ENCODE peak calls at places on chromosomes 1 and 21, in eight cellular contexts. R is uterus, U is GM12864, A is choroid plexus epithelial cell, D is AG09309, Q is tibial artery, X is B cell, T is WTC11. G is an unnamed sample.

GRCh38 chr1:88179943-88180342 is 504.1 kb upstream of the PKN2 start:
- DNase-seq in R (no peak), U (no peak), A (no peak), D (no peak), Q (no peak), X (no peak), T (no peak), G (no peak)

GRCh38 chr1:70034403-70034802 is 171.0 kb downstream of the LRRC40 start:
- DNase-seq in R (no peak), U (no peak), A (peak), D (peak), Q (no peak), X (no peak), T (peak), G (no peak)

GRCh38 chr1:94672001-94672400 is 130.4 kb upstream of the F3 start:
- DNase-seq in R (no peak), U (no peak), A (no peak), D (no peak), Q (no peak), X (no peak), T (no peak), G (no peak)

GRCh38 chr1:55195523-55196233 is 19.5 kb downstream of the USP24 start:
- DNase-seq in R (no peak), U (no peak), A (peak), D (peak), Q (no peak), X (no peak), T (no peak), G (no peak)

GRCh38 chr1:215479567-215479966 is 87.5 kb upstream of the KCTD3 start:
- DNase-seq in R (no peak), U (no peak), A (no peak), D (no peak), Q (no peak), X (no peak), T (no peak), G (no peak)

GRCh38 chr1:54811739-54812655 is 10.9 kb upstream of the TTC22 start:
- DNase-seq in R (no peak), U (no peak), A (no peak), D (no peak), Q (no peak), X (no peak), T (no peak), G (no peak)

GRCh38 chr1:96698332-96698983 is 23.1 kb upstream of the PTBP2 start:
- DNase-seq in R (no peak), U (no peak), A (peak), D (no peak), Q (no peak), X (no peak), T (no peak), G (no peak)

GRCh38 chr1:162720996-162721395 is 69.5 kb upstream of the HSD17B7 start:
- DNase-seq in R (no peak), U (no peak), A (no peak), D (no peak), Q (no peak), X (no peak), T (no peak), G (no peak)

GRCh38 chr1:2800664-2801045 is 838 bp downstream of the TTC34 start:
- DNase-seq in R (no peak), U (no peak), A (no peak), D (no peak), Q (no peak), X (no peak), T (peak), G (no peak)

GRCh38 chr1:28416509-28417194 is 47.1 kb downstream of the PHACTR4 start:
- DNase-seq in R (no peak), U (no peak), A (no peak), D (no peak), Q (no peak), X (no peak), T (no peak), G (no peak)

GRCh38 chr1:242454262-242455051 is 70.0 kb downstream of the PLD5 start:
- DNase-seq in R (no peak), U (no peak), A (peak), D (peak), Q (no peak), X (peak), T (no peak), G (peak)

GRCh38 chr1:198741744-198742143 is 102.9 kb downstream of the PTPRC start:
- DNase-seq in R (no peak), U (no peak), A (peak), D (no peak), Q (no peak), X (no peak), T (peak), G (no peak)

GRCh38 chr1:67534627-67535065 is 104.4 kb upstream of the SERBP1 start:
- DNase-seq in R (no peak), U (no peak), A (peak), D (no peak), Q (no peak), X (no peak), T (no peak), G (no peak)

GRCh38 chr1:216186816-216187215 is 236.4 kb downstream of the USH2A start:
- DNase-seq in R (no peak), U (no peak), A (peak), D (no peak), Q (no peak), X (no peak), T (no peak), G (no peak)

GRCh38 chr1:197868751-197869501 is 33.5 kb upstream of the C1orf53 start:
- DNase-seq in R (no peak), U (peak), A (peak), D (peak), Q (no peak), X (peak), T (peak), G (no peak)

GRCh38 chr21:32329331-32329730 is 30.7 kb downstream of the MRAP start:
- DNase-seq in R (peak), U (no peak), A (no peak), D (no peak), Q (peak), X (no peak), T (no peak), G (no peak)

GRCh38 chr1:26831546-26832248 is 5.2 kb downstream of the ZDHHC18 start:
- DNase-seq in R (no peak), U (no peak), A (peak), D (no peak), Q (no peak), X (no peak), T (no peak), G (no peak)

GRCh38 chr1:26832249-26832960 is 5.9 kb downstream of the ZDHHC18 start:
- DNase-seq in R (no peak), U (no peak), A (no peak), D (no peak), Q (no peak), X (no peak), T (no peak), G (no peak)

GRCh38 chr1:26831059-26831458 is 4.6 kb downstream of the ZDHHC18 start:
- DNase-seq in R (no peak), U (no peak), A (no peak), D (no peak), Q (no peak), X (no peak), T (no peak), G (no peak)

GRCh38 chr1:26829214-26829911 is 2.9 kb downstream of the ZDHHC18 start:
- DNase-seq in R (no peak), U (no peak), A (no peak), D (no peak), Q (no peak), X (no peak), T (no peak), G (no peak)

DNA sequence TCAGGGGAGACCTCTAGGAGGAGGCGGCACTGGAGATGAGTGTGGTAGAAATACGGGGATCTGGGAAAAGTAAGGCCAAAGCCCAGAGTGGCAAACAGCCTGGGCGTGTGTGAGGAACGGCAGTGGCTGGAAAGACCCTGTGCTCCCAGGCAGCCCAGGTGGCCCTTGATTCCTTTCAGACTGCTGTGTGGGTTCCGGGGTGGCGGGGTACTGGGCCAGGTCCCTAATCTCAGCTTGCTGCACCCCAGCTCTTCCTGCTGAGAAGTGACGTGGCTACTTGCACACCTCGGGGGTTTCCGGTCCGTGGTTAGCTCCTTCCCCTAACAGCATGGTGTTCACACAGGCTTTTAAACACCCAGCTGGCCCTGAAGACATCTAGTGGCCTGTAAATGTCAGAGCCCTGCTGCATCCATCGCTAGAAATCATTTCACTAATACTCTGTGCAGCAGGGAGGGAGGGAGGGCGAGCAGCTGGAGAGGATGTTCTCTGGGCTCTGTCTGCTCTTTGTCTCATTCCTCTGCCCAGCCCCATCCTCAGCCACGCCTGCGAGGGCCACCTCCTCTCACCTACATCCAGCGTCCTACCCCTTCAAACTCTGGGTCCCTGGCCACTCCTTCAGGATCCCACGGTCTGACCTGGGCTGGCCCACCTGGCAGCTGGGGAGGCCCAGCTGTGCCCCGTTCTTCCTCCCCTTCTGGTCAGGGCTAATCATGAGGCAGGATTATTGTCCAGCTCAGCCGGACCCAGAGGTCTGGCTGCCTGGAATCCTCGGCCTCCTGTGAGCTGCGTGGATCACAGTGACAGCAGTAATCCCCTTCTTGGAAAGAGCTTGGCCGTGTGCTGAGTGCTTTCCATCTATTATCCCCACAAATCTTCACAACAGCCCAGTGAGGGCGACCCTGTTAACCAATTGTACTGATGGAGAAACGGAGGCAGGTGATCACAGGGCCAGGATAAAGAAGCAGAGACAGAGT is 7.2 kb downstream of the ZDHHC18 start:
- DNase-seq in R (no peak), U (peak), A (peak), D (no peak), Q (no peak), X (peak), T (no peak), G (peak)
- TF ChIP-seq CTCF in R (no peak), U (peak), A (peak), D (no peak), Q (no peak), X (peak), T (no peak), G (no peak)

GRCh38 chr1:12643079-12643478 is 806 bp upstream of the AADACL4 start:
- DNase-seq in R (no peak), U (no peak), A (no peak), D (no peak), Q (no peak), X (no peak), T (no peak), G (no peak)
- TF ChIP-seq CTCF in R (no peak), U (no peak), A (peak), D (no peak), Q (no peak), X (no peak), T (no peak), G (no peak)

GRCh38 chr1:226108935-226109828 is 46.7 kb downstream of the H3-3A start:
- DNase-seq in R (peak), U (no peak), A (peak), D (no peak), Q (peak), X (no peak), T (no peak), G (no peak)
- TF ChIP-seq CTCF in R (no peak), U (no peak), A (no peak), D (no peak), Q (no peak), X (peak), T (no peak), G (no peak)

DNA sequence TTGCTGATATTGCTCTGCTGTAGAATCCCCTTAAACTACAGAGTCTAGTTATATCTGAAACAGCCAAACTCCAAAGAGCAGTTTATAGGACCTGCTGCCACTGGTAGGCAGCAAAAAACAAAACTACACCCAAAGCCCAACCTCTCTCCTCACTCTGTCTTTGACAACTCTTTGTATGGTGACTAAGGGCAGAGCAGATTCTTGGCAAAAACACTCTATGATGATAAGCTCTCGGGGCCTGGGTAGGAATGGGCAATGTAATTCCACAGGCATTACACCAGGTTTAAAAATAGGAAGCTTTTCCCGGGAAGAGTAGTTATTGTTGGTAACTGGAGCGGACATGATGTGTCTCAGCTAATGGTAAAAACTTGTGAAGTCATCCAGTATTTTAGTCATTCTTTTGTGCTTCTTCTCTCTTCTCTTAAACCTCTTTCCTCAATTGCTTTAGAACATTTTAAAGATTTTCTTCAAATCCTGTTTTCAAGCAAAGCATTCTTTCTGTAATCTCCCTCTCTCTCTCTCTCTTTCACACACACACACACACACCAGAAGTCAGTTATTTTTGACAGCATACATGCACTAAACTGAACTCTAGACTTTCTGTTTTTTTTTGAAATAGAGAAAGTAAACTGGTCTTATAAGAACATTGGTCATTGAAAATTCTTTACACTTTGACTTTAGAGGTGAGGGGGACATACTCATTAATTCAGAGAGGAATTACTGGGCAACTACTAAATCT is 193.5 kb downstream of the PAPPA2 start:
- DNase-seq in R (peak), U (no peak), A (peak), D (peak), Q (peak), X (no peak), T (no peak), G (no peak)
- TF ChIP-seq CTCF in R (no peak), U (no peak), A (no peak), D (peak), Q (no peak), X (no peak), T (no peak), G (no peak)

GRCh38 chr1:213245270-213245669 is 194.2 kb downstream of the RPS6KC1 start:
- DNase-seq in R (no peak), U (no peak), A (no peak), D (no peak), Q (no peak), X (no peak), T (no peak), G (no peak)
- TF ChIP-seq CTCF in R (no peak), U (no peak), A (no peak), D (no peak), Q (no peak), X (no peak), T (no peak), G (no peak)

GRCh38 chr1:83918688-83919285 is 80.1 kb downstream of the TTLL7 start:
- DNase-seq in R (no peak), U (no peak), A (no peak), D (no peak), Q (no peak), X (no peak), T (no peak), G (no peak)

GRCh38 chr1:83920320-83920719 is 78.6 kb downstream of the TTLL7 start:
- DNase-seq in R (no peak), U (no peak), A (no peak), D (no peak), Q (no peak), X (no peak), T (no peak), G (no peak)

GRCh38 chr1:83919872-83920271 is 79.1 kb downstream of the TTLL7 start:
- DNase-seq in R (no peak), U (no peak), A (no peak), D (no peak), Q (no peak), X (no peak), T (no peak), G (no peak)

GRCh38 chr1:83917961-83918360 is 81.0 kb downstream of the TTLL7 start:
- DNase-seq in R (no peak), U (no peak), A (no peak), D (no peak), Q (no peak), X (no peak), T (no peak), G (no peak)

DNA sequence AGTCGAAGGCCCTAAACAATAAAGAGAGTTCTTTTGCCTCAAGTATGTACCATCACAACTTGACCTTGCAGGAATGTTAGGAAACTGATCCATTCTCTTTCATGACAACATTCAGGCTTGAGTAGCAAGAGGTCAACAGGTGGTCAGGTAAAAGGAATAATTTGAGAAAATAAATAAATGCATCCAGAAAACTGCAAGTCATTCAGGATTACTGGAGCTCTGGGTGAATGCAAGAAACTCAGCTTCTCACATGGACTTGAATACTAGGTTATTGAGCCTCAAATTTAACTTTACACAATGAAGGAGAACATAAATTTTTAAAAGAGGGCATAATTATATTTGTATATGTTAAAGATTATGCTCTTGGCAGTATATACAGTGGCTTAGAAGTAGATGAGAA is 76.5 kb downstream of the TTLL7 start:
- DNase-seq in R (no peak), U (no peak), A (no peak), D (no peak), Q (no peak), X (no peak), T (no peak), G (no peak)
- TF ChIP-seq CTCF in R (no peak), U (no peak), A (no peak), D (no peak), Q (no peak), X (no peak), T (no peak), G (no peak)